ENCODE peak calls at places on chromosomes 1 and 21, in five cellular contexts. E is tibial nerve, J is hepatocyte, D is psoas muscle, Q is colonic mucosa. Z is an unnamed sample. For H3K4me1 and H3K9me3, the result is how much of the 10 kb centered on the place peaks cover.

GRCh38 chr1:31101147-31101502 is 35.6 kb upstream of the PUM1 start:
- DNase-seq in J (peak), E (peak), Q (peak), D (no peak), Z (no peak)

GRCh38 chr1:113874017-113874879 is 2.7 kb upstream of the PTPN22 start:
- DNase-seq in Q (peak), D (no peak), E (no peak), J (peak), Z (no peak)

GRCh38 chr1:3562712-3563111 is 48.6 kb downstream of the MEGF6 start:
- DNase-seq in D (no peak), E (no peak), J (no peak), Q (no peak), Z (no peak)

GRCh38 chr1:151011154-151011850 is 3.1 kb downstream of the PRUNE1 start:
- DNase-seq in Q (no peak), E (no peak), J (no peak), D (no peak), Z (no peak)

GRCh38 chr1:234545512-234546386 is 64.2 kb downstream of the IRF2BP2 start:
- DNase-seq in E (no peak), Q (no peak), D (no peak), J (peak), Z (peak)

GRCh38 chr21:16533692-16534407 is 804.1 kb downstream of the USP25 start:
- DNase-seq in Q (no peak), E (peak), D (no peak), J (no peak), Z (peak)

GRCh38 chr1:148318123-148318899 is 164.8 kb downstream of the PPIAL4G start:
- DNase-seq in J (no peak), E (peak), Q (no peak), D (no peak), Z (no peak)

GRCh38 chr1:172909606-172910326 is 141.0 kb downstream of the TNFSF18 start:
- DNase-seq in Q (no peak), J (no peak), E (no peak), D (no peak), Z (no peak)

GRCh38 chr1:180363596-180363995 is 133.5 kb downstream of the LHX4 start:
- DNase-seq in J (no peak), E (no peak), Q (no peak), D (no peak), Z (no peak)

GRCh38 chr1:162336621-162337020 is 40.0 kb downstream of the SPATA46 start:
- DNase-seq in E (no peak), D (no peak), Q (no peak), J (no peak), Z (no peak)

GRCh38 chr1:233253231-233254038 is 42.1 kb downstream of the PCNX2 start:
- DNase-seq in E (no peak), D (no peak), Q (no peak), J (peak), Z (no peak)

GRCh38 chr1:24874611-24875225 is 55.4 kb downstream of the RUNX3 start:
- DNase-seq in J (no peak), Q (peak), D (no peak), E (no peak), Z (no peak)

GRCh38 chr1:27366113-27366410 is 699 bp downstream of the MAP3K6 start:
- DNase-seq in E (peak), J (peak), Q (peak), D (peak), Z (peak)

DNA sequence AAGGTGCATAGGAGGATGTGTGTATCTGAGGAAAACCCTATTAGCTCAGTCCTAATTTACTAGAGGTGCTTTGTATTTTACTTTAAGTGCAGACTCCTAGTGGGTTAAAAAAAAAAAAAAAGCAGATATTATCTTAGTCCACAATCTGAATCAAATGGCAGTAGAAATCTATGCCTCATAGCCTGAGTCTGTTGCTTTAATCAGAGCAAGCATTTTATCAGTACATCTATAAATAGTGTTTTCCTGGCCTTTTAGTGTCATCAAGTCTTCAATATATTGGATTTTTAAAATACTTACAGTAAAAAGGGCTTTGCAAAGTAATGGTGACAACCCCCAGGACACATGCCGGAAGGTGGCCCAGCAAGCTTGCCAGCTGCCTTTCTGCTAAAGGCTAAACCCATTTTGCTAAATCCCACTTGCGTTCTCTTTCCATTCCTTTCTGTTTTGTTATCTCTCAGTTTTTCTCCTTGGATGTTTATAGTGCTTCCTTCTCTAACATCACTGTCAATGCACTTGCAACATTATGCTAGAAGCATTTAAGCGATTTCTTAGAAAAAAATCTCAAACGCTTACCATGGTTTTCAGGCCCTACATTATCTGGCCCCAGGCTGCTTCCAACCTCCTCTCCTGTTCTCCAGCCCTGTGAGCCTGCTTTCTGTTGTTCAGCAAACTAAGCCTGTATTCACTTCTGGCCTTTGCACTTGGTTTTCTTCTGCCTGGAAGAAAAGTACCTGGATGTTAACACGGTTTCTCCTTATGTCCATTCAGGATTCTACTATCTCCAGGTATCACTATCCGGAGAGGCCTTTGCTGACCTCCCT is 206.3 kb downstream of the PDE4B start:
- DNase-seq in D (no peak), E (no peak), Q (no peak), J (no peak), Z (no peak)
- H3K4me1 ChIP-seq in D (under half), E (under half), Q (under half), J (under half), Z (under half)

GRCh38 chr1:248143311-248143710 is 1.6 kb upstream of the OR2M5 start:
- DNase-seq in J (no peak), Q (no peak), E (no peak), D (no peak), Z (no peak)

GRCh38 chr1:248144513-248145198 is at the start of gene OR2M5:
- DNase-seq in E (no peak), Q (no peak), D (no peak), J (no peak), Z (no peak)

GRCh38 chr1:248136811-248137210 is 8.1 kb upstream of the OR2M5 start:
- DNase-seq in E (no peak), D (no peak), J (no peak), Q (no peak), Z (no peak)

GRCh38 chr1:248140846-248141245 is 4.1 kb upstream of the OR2M5 start:
- DNase-seq in Q (no peak), D (no peak), E (no peak), J (no peak), Z (no peak)
- H3K9me3 ChIP-seq in Q (under half), D (under half), E (under half), J (under half), Z (under half)

GRCh38 chr1:156602557-156602993 is 1.3 kb upstream of the GPATCH4 start:
- DNase-seq in Q (peak), J (no peak), E (no peak), D (no peak), Z (no peak)
- TF ChIP-seq CTCF in Q (peak), J (peak), E (no peak), D (no peak), Z (peak)

GRCh38 chr1:25875154-25875855 is at the start of gene PAQR7:
- DNase-seq in J (peak), E (peak), D (peak), Q (peak), Z (peak)
- H3K4me1 ChIP-seq in J (half or more), E (under half), D (under half), Q (under half), Z (under half)

DNA sequence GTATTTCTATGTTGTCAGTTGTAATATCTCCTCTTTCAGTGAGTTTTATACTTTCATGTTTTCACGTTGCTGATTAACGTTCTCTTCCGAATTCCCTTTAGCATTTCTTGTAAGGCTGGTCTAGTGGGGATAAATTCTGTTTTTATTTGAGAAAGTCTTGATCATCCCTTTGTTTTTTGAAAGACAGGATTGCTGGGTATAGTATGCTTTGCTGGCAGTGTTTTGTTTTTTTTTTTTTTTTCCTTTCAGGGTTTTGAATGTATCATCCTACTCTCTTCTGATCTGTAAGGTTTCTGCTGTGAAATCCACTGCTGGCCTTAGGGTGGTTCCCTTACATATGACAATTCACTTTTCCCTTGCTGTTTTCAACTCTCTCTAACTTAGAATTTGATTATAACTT is 74.4 kb downstream of the SCMH1 start:
- DNase-seq in Q (no peak), J (no peak), E (no peak), D (no peak), Z (no peak)
- H3K9me3 ChIP-seq in Q (under half), J (under half), E (under half), D (under half), Z (under half)